ENCODE peak calls at places on chromosome 16, in six cellular contexts. One of them, this sample, is unnamed.

GRCh38 chr16:2210386-2211365 is at the start of gene BRICD5:
- DNase-seq in fibroblast of mammary gland: peak
- DNase-seq in AG04449: no peak
- DNase-seq in left lung: no peak
- DNase-seq in psoas muscle: no peak
- DNase-seq in DND-41: no peak
- DNase-seq in this sample: no peak

GRCh38 chr16:11224096-11224893 is 31.7 kb downstream of the SOCS1 start:
- DNase-seq in DND-41: peak
- DNase-seq in fibroblast of mammary gland: no peak
- DNase-seq in left lung: peak
- DNase-seq in psoas muscle: peak
- DNase-seq in AG04449: no peak
- DNase-seq in this sample: peak

GRCh38 chr16:28553776-28554633 is at the start of gene SGF29:
- DNase-seq in AG04449: peak
- DNase-seq in fibroblast of mammary gland: peak
- DNase-seq in DND-41: peak
- DNase-seq in left lung: peak
- DNase-seq in psoas muscle: peak
- DNase-seq in this sample: peak

GRCh38 chr16:6643083-6643686 is 689.5 kb upstream of the RBFOX1 start:
- DNase-seq in fibroblast of mammary gland: peak
- DNase-seq in psoas muscle: no peak
- DNase-seq in AG04449: peak
- DNase-seq in DND-41: peak
- DNase-seq in left lung: no peak
- DNase-seq in this sample: peak

GRCh38 chr16:2082171-2082982 is 34.6 kb downstream of the TSC2 start:
- DNase-seq in fibroblast of mammary gland: peak
- DNase-seq in DND-41: no peak
- DNase-seq in left lung: no peak
- DNase-seq in AG04449: no peak
- DNase-seq in psoas muscle: no peak
- DNase-seq in this sample: no peak

GRCh38 chr16:73172621-73173312 is 124.8 kb upstream of the ZFHX3 start:
- DNase-seq in psoas muscle: peak
- DNase-seq in left lung: no peak
- DNase-seq in fibroblast of mammary gland: peak
- DNase-seq in AG04449: peak
- DNase-seq in DND-41: no peak
- DNase-seq in this sample: no peak

GRCh38 chr16:64893386-64893785 is 228.5 kb downstream of the CDH11 start:
- DNase-seq in DND-41: no peak
- DNase-seq in psoas muscle: no peak
- DNase-seq in left lung: no peak
- DNase-seq in fibroblast of mammary gland: no peak
- DNase-seq in AG04449: no peak
- DNase-seq in this sample: no peak

GRCh38 chr16:80084614-80085013 is 456.2 kb upstream of the DYNLRB2 start:
- DNase-seq in DND-41: no peak
- DNase-seq in fibroblast of mammary gland: peak
- DNase-seq in left lung: no peak
- DNase-seq in psoas muscle: peak
- DNase-seq in AG04449: no peak
- DNase-seq in this sample: no peak

GRCh38 chr16:84095466-84095865 is 21.3 kb downstream of the MBTPS1 start:
- DNase-seq in DND-41: no peak
- DNase-seq in AG04449: no peak
- DNase-seq in fibroblast of mammary gland: no peak
- DNase-seq in psoas muscle: no peak
- DNase-seq in left lung: no peak
- DNase-seq in this sample: no peak

GRCh38 chr16:87578531-87578930 is 23.8 kb upstream of the JPH3 start:
- DNase-seq in DND-41: no peak
- DNase-seq in AG04449: no peak
- DNase-seq in left lung: peak
- DNase-seq in psoas muscle: no peak
- DNase-seq in fibroblast of mammary gland: no peak
- DNase-seq in this sample: no peak

GRCh38 chr16:85626191-85626951 is 13.2 kb downstream of the GSE1 start:
- DNase-seq in AG04449: no peak
- DNase-seq in left lung: no peak
- DNase-seq in fibroblast of mammary gland: no peak
- DNase-seq in DND-41: no peak
- DNase-seq in psoas muscle: no peak
- DNase-seq in this sample: no peak

GRCh38 chr16:69554495-69554894 is 11.3 kb upstream of the NFAT5 start:
- DNase-seq in left lung: no peak
- DNase-seq in AG04449: no peak
- DNase-seq in DND-41: peak
- DNase-seq in psoas muscle: no peak
- DNase-seq in fibroblast of mammary gland: no peak
- DNase-seq in this sample: peak

GRCh38 chr16:76278976-76279375 is 1.8 kb downstream of the CNTNAP4 start:
- DNase-seq in psoas muscle: no peak
- DNase-seq in left lung: no peak
- DNase-seq in AG04449: no peak
- DNase-seq in DND-41: no peak
- DNase-seq in fibroblast of mammary gland: peak
- DNase-seq in this sample: peak

GRCh38 chr16:50861926-50862325 is 120.0 kb downstream of the CYLD start:
- DNase-seq in DND-41: no peak
- DNase-seq in fibroblast of mammary gland: peak
- DNase-seq in AG04449: peak
- DNase-seq in psoas muscle: no peak
- DNase-seq in left lung: no peak
- DNase-seq in this sample: no peak

GRCh38 chr16:5020551-5020950 is 13.2 kb downstream of the NAGPA start:
- DNase-seq in DND-41: no peak
- DNase-seq in fibroblast of mammary gland: no peak
- DNase-seq in psoas muscle: no peak
- DNase-seq in AG04449: no peak
- DNase-seq in left lung: peak
- DNase-seq in this sample: no peak

GRCh38 chr16:68235882-68236803 is at the start of gene ESRP2:
- DNase-seq in fibroblast of mammary gland: no peak
- DNase-seq in AG04449: no peak
- DNase-seq in psoas muscle: peak
- DNase-seq in left lung: peak
- DNase-seq in DND-41: no peak
- DNase-seq in this sample: no peak

GRCh38 chr16:70800306-70800705 is 652 bp downstream of the VAC14 start:
- DNase-seq in fibroblast of mammary gland: no peak
- DNase-seq in DND-41: no peak
- DNase-seq in AG04449: no peak
- DNase-seq in psoas muscle: no peak
- DNase-seq in left lung: no peak
- DNase-seq in this sample: peak

GRCh38 chr16:3570420-3571062 is 6.7 kb downstream of the NLRC3 start:
- DNase-seq in fibroblast of mammary gland: no peak
- DNase-seq in psoas muscle: no peak
- DNase-seq in left lung: no peak
- DNase-seq in DND-41: no peak
- DNase-seq in AG04449: no peak
- DNase-seq in this sample: no peak

GRCh38 chr16:78177927-78178326 is 78.5 kb downstream of the WWOX start:
- DNase-seq in left lung: no peak
- DNase-seq in fibroblast of mammary gland: no peak
- DNase-seq in psoas muscle: no peak
- DNase-seq in AG04449: no peak
- DNase-seq in DND-41: no peak
- DNase-seq in this sample: no peak

DNA sequence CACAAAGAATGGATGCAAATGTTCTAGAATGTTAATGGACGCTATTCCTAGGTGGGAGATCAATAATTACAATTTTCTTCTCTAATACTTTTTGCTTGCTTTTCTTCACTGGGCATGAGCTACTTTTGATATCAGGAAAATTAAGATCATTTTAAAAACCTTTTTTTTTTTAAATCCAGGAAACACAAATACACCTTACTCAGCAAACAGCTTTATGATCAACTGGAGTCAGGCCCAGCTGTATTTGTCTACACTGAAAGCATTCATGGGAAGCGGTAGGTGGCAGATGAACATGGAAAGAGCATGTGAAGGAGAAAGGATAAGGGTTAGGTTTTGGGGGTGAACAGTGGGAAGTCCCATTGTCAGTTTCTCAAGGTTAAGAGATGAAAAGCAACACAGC is 97.8 kb downstream of the WDR59 start:
- DNase-seq in fibroblast of mammary gland: no peak
- DNase-seq in psoas muscle: no peak
- DNase-seq in AG04449: no peak
- DNase-seq in DND-41: no peak
- DNase-seq in left lung: no peak
- DNase-seq in this sample: no peak
- H3K4me3 ChIP-seq in fibroblast of mammary gland: no peak
- H3K4me3 ChIP-seq in psoas muscle: no peak
- H3K4me3 ChIP-seq in AG04449: no peak
- H3K4me3 ChIP-seq in DND-41: no peak
- H3K4me3 ChIP-seq in left lung: no peak
- H3K4me3 ChIP-seq in this sample: no peak

GRCh38 chr16:48157794-48158193 is 2.0 kb upstream of the ABCC12 start:
- DNase-seq in fibroblast of mammary gland: no peak
- DNase-seq in left lung: no peak
- DNase-seq in psoas muscle: no peak
- DNase-seq in DND-41: no peak
- DNase-seq in AG04449: no peak
- DNase-seq in this sample: no peak
- H3K4me3 ChIP-seq in fibroblast of mammary gland: no peak
- H3K4me3 ChIP-seq in left lung: no peak
- H3K4me3 ChIP-seq in psoas muscle: no peak
- H3K4me3 ChIP-seq in DND-41: no peak
- H3K4me3 ChIP-seq in AG04449: no peak
- H3K4me3 ChIP-seq in this sample: no peak

DNA sequence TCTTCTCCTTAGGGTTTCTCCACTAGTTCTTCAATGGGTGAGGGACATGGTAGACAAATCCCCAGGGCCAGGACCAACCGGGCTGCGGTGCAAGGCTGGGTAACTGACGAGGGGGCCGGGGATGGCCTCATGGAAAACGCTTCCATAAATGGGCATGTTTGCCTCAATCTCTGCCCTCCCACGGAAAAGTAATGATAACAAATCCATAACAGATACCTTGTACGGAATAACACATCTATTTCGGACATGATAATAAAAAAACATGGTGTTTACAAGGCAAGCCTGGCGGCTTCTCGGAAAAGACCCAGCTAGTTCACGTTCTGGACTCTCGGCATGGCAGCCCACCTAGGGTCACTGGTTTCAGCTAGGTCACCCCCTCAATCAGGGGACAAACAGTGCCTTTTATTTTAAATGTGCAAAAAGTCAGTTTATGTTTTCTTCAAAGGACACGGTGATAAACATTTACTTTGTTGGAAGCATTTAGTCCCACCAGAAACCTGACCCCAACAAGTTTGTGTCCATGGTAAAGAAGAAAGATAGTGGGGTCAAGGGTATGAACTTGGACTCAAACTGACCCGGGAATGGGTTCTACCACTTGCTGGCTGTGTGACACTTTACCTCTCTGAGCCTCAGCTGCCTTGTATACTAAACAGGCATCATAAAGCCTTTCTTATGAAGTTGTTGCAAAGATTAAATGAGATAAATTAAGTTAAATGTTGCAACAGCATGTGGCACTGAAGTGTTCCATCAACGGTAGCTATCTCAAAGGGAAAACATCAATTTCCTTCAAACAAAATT is 1.7 kb downstream of the MYH11 start:
- DNase-seq in AG04449: no peak
- DNase-seq in left lung: no peak
- DNase-seq in psoas muscle: no peak
- DNase-seq in DND-41: no peak
- DNase-seq in fibroblast of mammary gland: no peak
- DNase-seq in this sample: no peak
- H3K4me3 ChIP-seq in AG04449: no peak
- H3K4me3 ChIP-seq in left lung: peak
- H3K4me3 ChIP-seq in psoas muscle: peak
- H3K4me3 ChIP-seq in DND-41: no peak
- H3K4me3 ChIP-seq in fibroblast of mammary gland: no peak
- H3K4me3 ChIP-seq in this sample: peak

DNA sequence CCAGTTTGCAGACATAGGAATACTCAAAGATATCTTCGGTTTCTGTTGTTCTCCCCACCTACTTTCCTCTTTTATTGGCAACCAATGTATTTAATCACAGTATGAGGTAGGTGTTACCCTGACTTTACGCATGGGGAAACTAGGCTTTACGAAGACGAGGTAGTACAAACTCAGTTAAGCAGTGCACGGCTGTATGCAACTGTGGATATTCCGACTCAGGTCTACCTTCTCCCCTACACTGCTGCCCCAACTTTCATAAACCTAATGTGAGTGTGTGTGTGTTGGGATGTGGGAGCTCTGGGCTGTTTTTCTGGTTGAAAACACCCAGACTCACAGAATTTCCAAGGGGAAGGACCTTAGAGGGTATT is 1.2 kb upstream of the GPT2 start:
- DNase-seq in psoas muscle: no peak
- DNase-seq in AG04449: no peak
- DNase-seq in left lung: no peak
- DNase-seq in DND-41: no peak
- DNase-seq in fibroblast of mammary gland: no peak
- DNase-seq in this sample: no peak
- H3K4me3 ChIP-seq in psoas muscle: peak
- H3K4me3 ChIP-seq in AG04449: no peak
- H3K4me3 ChIP-seq in left lung: no peak
- H3K4me3 ChIP-seq in DND-41: no peak
- H3K4me3 ChIP-seq in fibroblast of mammary gland: no peak
- H3K4me3 ChIP-seq in this sample: peak

DNA sequence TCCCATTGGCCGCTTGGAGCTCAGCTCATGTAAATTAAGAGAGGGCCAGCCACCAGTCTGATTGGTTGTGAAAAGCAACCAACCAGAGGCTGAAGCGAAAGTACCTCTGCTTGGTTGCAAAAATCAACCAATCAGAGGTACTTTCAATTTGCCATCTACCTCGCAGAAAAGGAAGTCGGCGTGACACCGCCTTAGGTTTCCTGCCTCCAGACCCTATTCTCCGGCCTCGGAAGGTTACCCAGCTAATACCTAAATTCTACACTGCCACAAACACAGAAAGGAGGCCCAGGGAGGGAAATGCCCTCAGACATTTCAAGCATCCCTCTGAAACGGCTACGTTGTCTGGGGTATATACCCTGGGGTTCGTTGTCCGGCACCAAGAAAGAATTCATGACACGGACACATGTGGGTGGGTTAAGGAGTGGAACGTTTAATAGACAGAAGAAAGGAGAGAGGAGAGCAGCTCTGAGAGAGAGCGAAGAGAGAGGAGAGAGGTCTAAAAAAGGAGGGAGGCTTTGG is 481.3 kb downstream of the TMEM114 start:
- DNase-seq in psoas muscle: no peak
- DNase-seq in AG04449: no peak
- DNase-seq in left lung: no peak
- DNase-seq in DND-41: no peak
- DNase-seq in fibroblast of mammary gland: no peak
- DNase-seq in this sample: no peak
- H3K4me3 ChIP-seq in psoas muscle: no peak
- H3K4me3 ChIP-seq in AG04449: no peak
- H3K4me3 ChIP-seq in left lung: no peak
- H3K4me3 ChIP-seq in DND-41: no peak
- H3K4me3 ChIP-seq in fibroblast of mammary gland: no peak
- H3K4me3 ChIP-seq in this sample: no peak

This sample was measured in OCI-LY7.